ENCODE peak calls at places on chromosomes 7 and 10, in seven cellular contexts. L is BE2C, Q is nephron progenitor cell, O is neural progenitor cell, A is cardiac fibroblast, N is GM10248, R is bronchial epithelial cell. F is an unnamed sample.

GRCh38 chr10:44462338-44462914 is 77.5 kb upstream of the CXCL12 start:
- DNase-seq in Q (no peak), N (no peak), R (no peak), L (no peak), A (no peak), O (no peak), F (no peak)

GRCh38 chr10:3980660-3981059 is 195.7 kb upstream of the KLF6 start:
- DNase-seq in L (no peak), Q (no peak), O (no peak), R (no peak), A (peak), N (no peak), F (no peak)

GRCh38 chr7:43879477-43879876 is 10.2 kb upstream of the MRPS24 start:
- DNase-seq in A (peak), R (peak), Q (no peak), N (no peak), L (no peak), O (no peak), F (no peak)

GRCh38 chr10:125144693-125145623 is 15.4 kb downstream of the CTBP2 start:
- DNase-seq in O (peak), A (peak), N (peak), L (peak), R (peak), Q (no peak), F (peak)

GRCh38 chr7:1736826-1737225 is 66.7 kb downstream of the ELFN1 start:
- DNase-seq in Q (no peak), L (no peak), O (no peak), R (no peak), N (no peak), A (no peak), F (no peak)

GRCh38 chr10:5904227-5904626 is 14.2 kb downstream of the FBH1 start:
- DNase-seq in R (no peak), O (no peak), N (peak), L (no peak), Q (no peak), A (no peak), F (no peak)

GRCh38 chr7:30652951-30653641 is 29.2 kb downstream of the CRHR2 start:
- DNase-seq in O (no peak), N (no peak), L (no peak), R (no peak), Q (no peak), A (no peak), F (no peak)

GRCh38 chr10:62000037-62000603 is 98.6 kb downstream of the ARID5B start:
- DNase-seq in N (peak), L (no peak), Q (no peak), A (no peak), R (no peak), O (no peak), F (no peak)

GRCh38 chr7:97513326-97513725 is 218.6 kb upstream of the TAC1 start:
- DNase-seq in L (no peak), A (no peak), O (no peak), N (peak), Q (no peak), R (no peak), F (no peak)

GRCh38 chr7:49099587-49100326 is 175.4 kb downstream of the CDC14C start:
- DNase-seq in N (no peak), A (no peak), Q (no peak), R (peak), O (no peak), L (no peak), F (no peak)

GRCh38 chr7:13845601-13846000 is 143.9 kb downstream of the ETV1 start:
- DNase-seq in L (no peak), R (no peak), N (no peak), Q (no peak), O (no peak), A (no peak), F (no peak)

GRCh38 chr10:93465806-93466675 is 16.1 kb downstream of the MYOF start:
- DNase-seq in L (peak), O (no peak), A (peak), N (no peak), R (peak), Q (no peak), F (peak)

GRCh38 chr10:22006379-22006884 is 2.9 kb upstream of the DNAJC1 start:
- DNase-seq in N (no peak), L (no peak), A (no peak), O (no peak), Q (no peak), R (no peak), F (no peak)

GRCh38 chr10:22016046-22016705 is 12.6 kb upstream of the DNAJC1 start:
- DNase-seq in L (no peak), O (no peak), N (no peak), R (peak), Q (no peak), A (no peak), F (no peak)

GRCh38 chr10:22005763-22006162 is 2.2 kb upstream of the DNAJC1 start:
- DNase-seq in O (no peak), N (no peak), L (no peak), A (no peak), Q (no peak), R (no peak), F (no peak)

GRCh38 chr10:22010973-22011408 is 7.5 kb upstream of the DNAJC1 start:
- DNase-seq in A (peak), R (peak), L (no peak), N (no peak), O (no peak), Q (no peak), F (no peak)
- TF ChIP-seq CTCF in A (no peak), R (no peak), L (peak), N (no peak), O (peak), Q (peak), F (peak)

GRCh38 chr7:36441344-36442022 is 51.8 kb downstream of the ANLN start:
- DNase-seq in Q (no peak), L (no peak), O (peak), N (no peak), R (peak), A (no peak), F (no peak)
- TF ChIP-seq CTCF in Q (no peak), L (no peak), O (no peak), N (no peak), R (no peak), A (no peak), F (peak)

GRCh38 chr10:110498087-110498981 is 627 bp downstream of the DUSP5 start:
- DNase-seq in A (peak), Q (peak), L (peak), R (no peak), O (peak), N (no peak), F (peak)
- TF ChIP-seq CTCF in A (no peak), Q (no peak), L (no peak), R (no peak), O (no peak), N (peak), F (no peak)

DNA sequence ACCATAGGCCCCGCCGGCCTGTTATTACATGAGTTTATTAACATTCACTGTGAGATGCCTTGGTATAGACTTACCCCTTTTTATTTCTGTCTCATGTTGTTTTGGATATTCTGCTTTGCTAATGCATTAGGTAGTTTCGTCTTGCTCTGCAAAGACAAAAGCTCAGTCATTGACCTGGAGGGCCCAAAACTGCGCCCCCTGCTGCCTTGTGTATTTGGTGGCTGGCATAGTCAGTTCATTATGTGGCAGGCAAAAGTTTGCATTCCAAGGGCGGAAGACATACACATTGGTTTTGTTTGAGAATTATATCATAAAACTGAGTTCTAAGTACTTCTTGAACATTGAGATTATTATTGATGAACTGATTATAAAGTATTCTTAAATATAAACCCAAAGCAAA is 372.5 kb downstream of the SDK1 start:
- DNase-seq in R (peak), O (peak), N (no peak), Q (peak), A (peak), L (peak), F (peak)
- TF ChIP-seq CTCF in R (peak), O (peak), N (no peak), Q (peak), A (peak), L (peak), F (peak)

GRCh38 chr10:110609592-110609991 is 34.5 kb upstream of the RBM20 start:
- DNase-seq in L (peak), O (no peak), A (peak), Q (no peak), N (no peak), R (peak), F (no peak)
- TF ChIP-seq CTCF in L (peak), O (no peak), A (no peak), Q (no peak), N (no peak), R (no peak), F (no peak)

GRCh38 chr10:55630491-55631056 is 730.5 kb downstream of the ZWINT start:
- DNase-seq in O (peak), N (peak), R (peak), L (peak), A (no peak), Q (peak), F (no peak)

GRCh38 chr10:55628260-55628701 is 732.8 kb downstream of the ZWINT start:
- DNase-seq in L (peak), Q (peak), N (no peak), A (no peak), R (no peak), O (peak), F (no peak)

GRCh38 chr10:55627526-55628170 is 733.4 kb downstream of the ZWINT start:
- DNase-seq in O (peak), Q (peak), N (no peak), R (no peak), L (peak), A (no peak), F (no peak)

GRCh38 chr10:55631071-55631654 is 729.9 kb downstream of the ZWINT start:
- DNase-seq in A (peak), N (peak), Q (peak), R (peak), L (peak), O (peak), F (no peak)

GRCh38 chr10:55629792-55630490 is 731.1 kb downstream of the ZWINT start:
- DNase-seq in O (peak), Q (peak), R (peak), L (peak), N (peak), A (peak), F (no peak)
- TF ChIP-seq CTCF in O (peak), Q (peak), R (peak), L (peak), N (peak), A (peak), F (no peak)

DNA sequence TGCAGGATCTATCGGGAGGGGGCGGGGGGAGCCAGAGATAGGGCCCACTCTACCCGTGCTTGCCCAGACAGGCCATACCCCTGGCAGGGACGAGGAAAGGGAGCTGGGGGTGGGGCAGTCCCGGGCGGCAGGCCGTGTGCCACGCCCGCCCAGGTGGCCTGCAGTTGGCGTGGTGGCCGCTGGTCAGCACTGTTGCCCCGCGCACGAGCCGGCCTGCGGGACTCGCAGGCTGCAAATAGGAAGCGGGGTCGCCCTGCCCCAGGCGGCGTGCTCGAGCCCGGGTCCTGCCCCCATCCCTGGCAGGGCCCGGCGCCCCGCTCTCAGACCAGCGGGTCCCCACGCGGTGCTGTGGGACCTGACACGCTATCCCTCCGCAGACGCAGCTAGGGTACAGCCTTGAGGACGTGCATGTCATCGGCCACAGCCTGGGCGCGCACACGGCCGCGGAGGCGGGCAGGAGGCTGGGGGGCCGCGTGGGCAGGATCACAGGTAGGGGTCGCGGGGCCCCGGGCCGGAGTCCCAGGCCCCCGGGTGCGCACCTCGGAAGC is 6.7 kb downstream of the PNLIPRP2 start:
- DNase-seq in N (no peak), L (peak), Q (peak), A (peak), O (peak), R (no peak), F (peak)
- TF ChIP-seq CTCF in N (no peak), L (no peak), Q (peak), A (peak), O (peak), R (peak), F (peak)

DNA sequence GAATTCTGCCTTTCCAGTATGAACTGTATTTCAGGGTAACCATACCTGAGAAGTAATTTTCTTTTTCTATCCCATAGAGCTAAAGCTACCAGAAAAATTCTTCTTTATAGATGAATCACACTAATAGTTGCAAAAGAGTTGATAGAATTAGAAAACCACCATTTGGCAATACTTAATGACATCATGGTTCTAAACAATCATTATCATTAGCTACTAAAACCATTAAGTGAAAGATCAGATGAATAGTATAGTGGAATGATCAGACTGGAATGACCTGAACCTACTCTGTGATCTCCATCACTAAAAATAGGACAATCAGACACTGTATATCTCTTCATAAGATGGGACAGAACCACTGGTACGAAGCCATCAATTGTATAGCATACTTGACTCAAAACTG is 19.8 kb upstream of the ZC3HAV1L start:
- DNase-seq in A (no peak), Q (no peak), N (no peak), L (no peak), R (no peak), O (no peak), F (no peak)
- TF ChIP-seq CTCF in A (no peak), Q (no peak), N (no peak), L (no peak), R (no peak), O (no peak), F (no peak)

DNA sequence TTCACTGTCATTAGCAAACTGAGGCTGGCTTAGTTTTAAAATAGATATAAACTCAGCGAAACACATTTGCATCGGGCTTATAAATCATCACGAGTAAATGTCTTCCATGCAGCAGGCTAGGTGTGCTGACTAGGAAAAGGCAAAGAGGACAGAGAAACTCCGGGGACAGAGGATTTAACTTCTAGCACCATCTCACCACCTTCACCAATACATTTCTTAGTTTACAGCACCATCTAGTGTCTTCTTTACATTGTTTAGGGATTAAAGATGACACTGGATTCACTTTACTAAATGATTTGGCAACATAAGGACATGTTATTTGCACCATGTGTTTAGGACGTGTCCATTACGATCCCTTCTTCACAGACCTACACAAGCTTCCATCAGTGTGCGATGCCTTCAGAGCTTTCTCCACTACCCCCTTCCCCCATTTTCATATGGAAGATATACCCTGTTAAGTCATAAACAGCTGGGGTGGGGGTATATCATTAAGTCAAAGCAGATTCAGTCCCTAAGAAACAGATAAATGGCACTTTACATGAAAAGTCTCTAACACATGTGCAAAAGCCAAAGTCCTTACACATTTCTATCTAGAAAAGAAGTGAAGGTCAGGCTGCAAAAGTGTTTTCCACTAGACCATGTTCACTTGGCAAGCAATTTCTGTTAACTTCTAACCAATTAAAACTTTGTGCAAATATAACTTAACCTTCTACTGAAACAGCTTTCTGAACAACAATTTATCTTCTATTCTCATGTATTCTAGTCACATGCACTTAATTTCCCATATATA is 103.3 kb downstream of the GRB10 start:
- DNase-seq in L (no peak), N (peak), O (peak), A (peak), Q (no peak), R (peak), F (no peak)
- TF ChIP-seq CTCF in L (peak), N (peak), O (peak), A (peak), Q (peak), R (peak), F (no peak)

GRCh38 chr7:99313204-99313573 is 12.5 kb upstream of the ARPC1A start:
- DNase-seq in L (no peak), O (no peak), Q (no peak), R (no peak), N (no peak), A (no peak), F (no peak)
- TF ChIP-seq CTCF in L (no peak), O (peak), Q (no peak), R (no peak), N (no peak), A (no peak), F (no peak)